ENCODE peak calls at places on chromosomes 11 and 22, in nine cellular contexts. S, Q, V, C, W, P, E, X and U are unnamed samples.

GRCh38 chr11:120494595-120494994 is 17.0 kb upstream of the GRIK4 start:
- DNase-seq in S (no peak), Q (no peak), V (no peak), C (no peak), W (no peak), P (no peak), E (no peak), X (no peak), U (no peak)

GRCh38 chr11:38411149-38411548 is 1813.1 kb upstream of the RAG2 start:
- DNase-seq in S (no peak), Q (no peak), V (no peak), C (no peak), W (no peak), P (no peak), E (no peak), X (no peak), U (no peak)

GRCh38 chr22:30340911-30341685 is 14.4 kb upstream of the TBC1D10A start:
- DNase-seq in S (peak), Q (no peak), V (no peak), C (no peak), W (no peak), P (no peak), E (peak), X (no peak), U (peak)

GRCh38 chr11:11731311-11732083 is 109.7 kb upstream of the GALNT18 start:
- DNase-seq in S (no peak), Q (no peak), V (peak), C (no peak), W (no peak), P (no peak), E (no peak), X (peak), U (no peak)

GRCh38 chr22:30701872-30702271 is 7.2 kb downstream of the OSBP2 start:
- DNase-seq in S (no peak), Q (no peak), V (no peak), C (no peak), W (no peak), P (no peak), E (no peak), X (peak), U (no peak)

GRCh38 chr11:26558191-26558590 is 13.9 kb downstream of the MUC15 start:
- DNase-seq in S (no peak), Q (no peak), V (no peak), C (no peak), W (no peak), P (no peak), E (no peak), X (no peak), U (no peak)

GRCh38 chr22:45576273-45576625 is 73.6 kb downstream of the FBLN1 start:
- DNase-seq in S (no peak), Q (no peak), V (no peak), C (no peak), W (no peak), P (no peak), E (no peak), X (no peak), U (no peak)

GRCh38 chr22:48534395-48534958 is 1293.2 kb downstream of the BRD1 start:
- DNase-seq in S (no peak), Q (no peak), V (no peak), C (no peak), W (no peak), P (no peak), E (no peak), X (no peak), U (peak)

GRCh38 chr22:36471341-36471821 is 10.1 kb downstream of the TXN2 start:
- DNase-seq in S (no peak), Q (no peak), V (no peak), C (no peak), W (no peak), P (no peak), E (no peak), X (peak), U (no peak)

GRCh38 chr11:57207160-57207559 is 25.4 kb downstream of the LRRC55 start:
- DNase-seq in S (no peak), Q (no peak), V (no peak), C (no peak), W (no peak), P (no peak), E (no peak), X (no peak), U (no peak)

GRCh38 chr11:103773059-103773458 is 263.4 kb upstream of the DDI1 start:
- DNase-seq in S (no peak), Q (no peak), V (no peak), C (no peak), W (no peak), P (no peak), E (no peak), X (no peak), U (no peak)

GRCh38 chr11:3723014-3723708 is 52.0 kb upstream of the CHRNA10 start:
- DNase-seq in S (no peak), Q (no peak), V (no peak), C (no peak), W (no peak), P (no peak), E (no peak), X (peak), U (peak)

GRCh38 chr11:1202154-1202775 is 20.6 kb upstream of the MUC5B start:
- DNase-seq in S (no peak), Q (no peak), V (no peak), C (peak), W (peak), P (no peak), E (peak), X (peak), U (no peak)

GRCh38 chr22:29456211-29456671 is 17.9 kb downstream of the RFPL1 start:
- DNase-seq in S (no peak), Q (no peak), V (no peak), C (no peak), W (no peak), P (no peak), E (no peak), X (no peak), U (no peak)

GRCh38 chr22:46416537-46417267 is 81.2 kb downstream of the TRMU start:
- DNase-seq in S (no peak), Q (no peak), V (no peak), C (no peak), W (no peak), P (no peak), E (no peak), X (peak), U (no peak)

GRCh38 chr11:405323-405975 is 9.3 kb downstream of the SIGIRR start:
- DNase-seq in S (peak), Q (no peak), V (no peak), C (no peak), W (no peak), P (no peak), E (peak), X (no peak), U (peak)

GRCh38 chr11:124879229-124879998 is 14.2 kb downstream of the ROBO3 start:
- DNase-seq in S (peak), Q (no peak), V (no peak), C (no peak), W (no peak), P (peak), E (no peak), X (no peak), U (peak)

GRCh38 chr11:101583180-101584128 is at the start of gene TRPC6:
- DNase-seq in S (no peak), Q (no peak), V (no peak), C (no peak), W (no peak), P (no peak), E (peak), X (no peak), U (no peak)

GRCh38 chr22:20463324-20464095 is 25.9 kb upstream of the SCARF2 start:
- DNase-seq in S (no peak), Q (no peak), V (no peak), C (no peak), W (peak), P (no peak), E (no peak), X (no peak), U (no peak)

GRCh38 chr11:65329944-65330403 is 3.7 kb upstream of the DPF2 start:
- DNase-seq in S (peak), Q (peak), V (peak), C (peak), W (peak), P (peak), E (peak), X (peak), U (peak)

GRCh38 chr22:20315337-20316216 is 4.3 kb downstream of the DGCR6L start:
- DNase-seq in S (no peak), Q (no peak), V (no peak), C (no peak), W (no peak), P (no peak), E (no peak), X (no peak), U (peak)

GRCh38 chr11:36452231-36452630 is 57.8 kb downstream of the TRAF6 start:
- DNase-seq in S (no peak), Q (no peak), V (no peak), C (no peak), W (no peak), P (no peak), E (no peak), X (peak), U (no peak)

GRCh38 chr11:86804871-86805415 is 4.6 kb downstream of the PRSS23 start:
- DNase-seq in S (no peak), Q (no peak), V (no peak), C (no peak), W (no peak), P (no peak), E (no peak), X (peak), U (no peak)

GRCh38 chr11:93986716-93987115 is 34.4 kb upstream of the HEPHL1 start:
- DNase-seq in S (no peak), Q (no peak), V (peak), C (no peak), W (no peak), P (no peak), E (no peak), X (peak), U (peak)

GRCh38 chr11:2573240-2574042 is 126.4 kb downstream of the KCNQ1OT1 start:
- DNase-seq in S (no peak), Q (no peak), V (no peak), C (no peak), W (no peak), P (no peak), E (peak), X (no peak), U (peak)

GRCh38 chr22:37179126-37179470 is 8.9 kb downstream of the C1QTNF6 start:
- DNase-seq in S (peak), Q (no peak), V (no peak), C (no peak), W (no peak), P (no peak), E (no peak), X (no peak), U (no peak)

GRCh38 chr11:134579709-134580634 is 167.9 kb upstream of the B3GAT1 start:
- DNase-seq in S (no peak), Q (no peak), V (no peak), C (no peak), W (no peak), P (no peak), E (no peak), X (no peak), U (no peak)

GRCh38 chr22:29139965-29140782 is 65.5 kb upstream of the EMID1 start:
- DNase-seq in S (no peak), Q (no peak), V (no peak), C (no peak), W (no peak), P (no peak), E (no peak), X (no peak), U (no peak)

GRCh38 chr11:121337740-121338272 is 45.2 kb downstream of the SC5D start:
- DNase-seq in S (no peak), Q (no peak), V (no peak), C (no peak), W (no peak), P (no peak), E (no peak), X (no peak), U (no peak)